ENCODE peak calls at places on chromosomes 1 and 21, in eight cellular contexts. Y, T, D, V, K, L, J and C are unnamed samples.

GRCh38 chr1:68375919-68376318 is 73.8 kb downstream of the RPE65 start:
- DNase-seq in Y (no peak), T (no peak), D (no peak), V (no peak), K (no peak), L (peak), J (no peak), C (no peak)

GRCh38 chr1:201850053-201850397 is 21.1 kb downstream of the IPO9 start:
- DNase-seq in Y (peak), T (no peak), D (peak), V (no peak), K (no peak), L (peak), J (no peak), C (peak)

GRCh38 chr21:45521241-45521640 is 21.0 kb downstream of the SLC19A1 start:
- DNase-seq in Y (no peak), T (no peak), D (no peak), V (no peak), K (no peak), L (no peak), J (no peak), C (no peak)

GRCh38 chr1:92820024-92820423 is 11.8 kb upstream of the RPL5 start:
- DNase-seq in Y (peak), T (no peak), D (peak), V (no peak), K (no peak), L (no peak), J (no peak), C (no peak)

GRCh38 chr1:204409111-204409510 is 2.5 kb downstream of the PPP1R15B start:
- DNase-seq in Y (no peak), T (no peak), D (no peak), V (no peak), K (no peak), L (no peak), J (no peak), C (no peak)

GRCh38 chr1:64505944-64506658 is 36.2 kb downstream of the CACHD1 start:
- DNase-seq in Y (peak), T (peak), D (no peak), V (no peak), K (no peak), L (no peak), J (peak), C (no peak)

GRCh38 chr1:36339615-36340014 is 16.2 kb upstream of the EVA1B start:
- DNase-seq in Y (no peak), T (no peak), D (no peak), V (no peak), K (no peak), L (no peak), J (no peak), C (no peak)

GRCh38 chr1:43057567-43057966 is 98.9 kb upstream of the SLC2A1 start:
- DNase-seq in Y (no peak), T (no peak), D (no peak), V (no peak), K (no peak), L (no peak), J (no peak), C (no peak)

GRCh38 chr21:44889625-44890337 is 16.3 kb upstream of the PTTG1IP start:
- DNase-seq in Y (no peak), T (no peak), D (no peak), V (no peak), K (no peak), L (no peak), J (no peak), C (no peak)

GRCh38 chr1:25520446-25521061 is 22.9 kb upstream of the LDLRAP1 start:
- DNase-seq in Y (no peak), T (peak), D (peak), V (no peak), K (peak), L (peak), J (peak), C (peak)